ENCODE peak calls at places on chromosomes 16 and 17, in six cellular contexts. One of them, this sample, is unnamed.

GRCh38 chr17:48996696-48997102 is 486 bp upstream of the IGF2BP1 start:
- DNase-seq in fibroblast of lung: no peak
- DNase-seq in SK-N-SH: no peak
- DNase-seq in neural progenitor cell: no peak
- DNase-seq in MM.1S: no peak
- DNase-seq in PC-3: no peak
- DNase-seq in this sample: no peak

GRCh38 chr17:77419547-77420475 is 279.0 kb downstream of the SEC14L1 start:
- DNase-seq in fibroblast of lung: no peak
- DNase-seq in SK-N-SH: peak
- DNase-seq in neural progenitor cell: peak
- DNase-seq in MM.1S: no peak
- DNase-seq in PC-3: peak
- DNase-seq in this sample: no peak

GRCh38 chr17:74825952-74826713 is 33.6 kb downstream of the GRIN2C start:
- DNase-seq in fibroblast of lung: no peak
- DNase-seq in SK-N-SH: no peak
- DNase-seq in neural progenitor cell: no peak
- DNase-seq in MM.1S: no peak
- DNase-seq in PC-3: no peak
- DNase-seq in this sample: no peak

GRCh38 chr17:39027037-39027436 is 59.8 kb upstream of the FBXO47 start:
- DNase-seq in fibroblast of lung: peak
- DNase-seq in SK-N-SH: peak
- DNase-seq in neural progenitor cell: peak
- DNase-seq in MM.1S: no peak
- DNase-seq in PC-3: peak
- DNase-seq in this sample: peak

GRCh38 chr17:63430223-63430622 is 15.9 kb downstream of the CYB561 start:
- DNase-seq in fibroblast of lung: no peak
- DNase-seq in SK-N-SH: no peak
- DNase-seq in neural progenitor cell: no peak
- DNase-seq in MM.1S: no peak
- DNase-seq in PC-3: no peak
- DNase-seq in this sample: no peak

GRCh38 chr17:68101992-68102758 is 66.6 kb downstream of the KPNA2 start:
- DNase-seq in fibroblast of lung: no peak
- DNase-seq in SK-N-SH: peak
- DNase-seq in neural progenitor cell: peak
- DNase-seq in MM.1S: no peak
- DNase-seq in PC-3: peak
- DNase-seq in this sample: peak

GRCh38 chr17:320139-320538 is 32.5 kb downstream of the RPH3AL start:
- DNase-seq in fibroblast of lung: peak
- DNase-seq in SK-N-SH: no peak
- DNase-seq in neural progenitor cell: no peak
- DNase-seq in MM.1S: no peak
- DNase-seq in PC-3: no peak
- DNase-seq in this sample: no peak

GRCh38 chr16:879461-879861 is 78.9 kb upstream of the GNG13 start:
- DNase-seq in fibroblast of lung: no peak
- DNase-seq in SK-N-SH: no peak
- DNase-seq in neural progenitor cell: no peak
- DNase-seq in MM.1S: no peak
- DNase-seq in PC-3: no peak
- DNase-seq in this sample: no peak

GRCh38 chr17:74432484-74433391 is 850 bp downstream of the GPRC5C start:
- DNase-seq in fibroblast of lung: no peak
- DNase-seq in SK-N-SH: no peak
- DNase-seq in neural progenitor cell: peak
- DNase-seq in MM.1S: no peak
- DNase-seq in PC-3: peak
- DNase-seq in this sample: no peak

GRCh38 chr17:47797797-47798196 is 23.8 kb downstream of the OSBPL7 start:
- DNase-seq in fibroblast of lung: peak
- DNase-seq in SK-N-SH: no peak
- DNase-seq in neural progenitor cell: peak
- DNase-seq in MM.1S: peak
- DNase-seq in PC-3: no peak
- DNase-seq in this sample: no peak

GRCh38 chr17:66952031-66952524 is 12.4 kb upstream of the CACNG4 start:
- DNase-seq in fibroblast of lung: peak
- DNase-seq in SK-N-SH: no peak
- DNase-seq in neural progenitor cell: peak
- DNase-seq in MM.1S: no peak
- DNase-seq in PC-3: peak
- DNase-seq in this sample: no peak

GRCh38 chr16:56956076-56956475 is 5.7 kb upstream of the CETP start:
- DNase-seq in fibroblast of lung: no peak
- DNase-seq in SK-N-SH: no peak
- DNase-seq in neural progenitor cell: no peak
- DNase-seq in MM.1S: no peak
- DNase-seq in PC-3: no peak
- DNase-seq in this sample: no peak

GRCh38 chr17:82674656-82675475 is 23.6 kb downstream of the RAB40B start:
- DNase-seq in fibroblast of lung: no peak
- DNase-seq in SK-N-SH: no peak
- DNase-seq in neural progenitor cell: no peak
- DNase-seq in MM.1S: no peak
- DNase-seq in PC-3: no peak
- DNase-seq in this sample: peak

GRCh38 chr17:82020874-82021727 is 1.6 kb downstream of the CENPX start:
- DNase-seq in fibroblast of lung: peak
- DNase-seq in SK-N-SH: peak
- DNase-seq in neural progenitor cell: peak
- DNase-seq in MM.1S: peak
- DNase-seq in PC-3: peak
- DNase-seq in this sample: peak

GRCh38 chr16:2749936-2750335 is 2.5 kb upstream of the SRRM2 start:
- DNase-seq in fibroblast of lung: no peak
- DNase-seq in SK-N-SH: no peak
- DNase-seq in neural progenitor cell: no peak
- DNase-seq in MM.1S: no peak
- DNase-seq in PC-3: no peak
- DNase-seq in this sample: no peak

GRCh38 chr17:42613699-42614295 is 4.3 kb downstream of the TUBG1 start:
- DNase-seq in fibroblast of lung: no peak
- DNase-seq in SK-N-SH: no peak
- DNase-seq in neural progenitor cell: no peak
- DNase-seq in MM.1S: no peak
- DNase-seq in PC-3: no peak
- DNase-seq in this sample: no peak

GRCh38 chr17:5032865-5033264 is 2.4 kb downstream of the SLC52A1 start:
- DNase-seq in fibroblast of lung: no peak
- DNase-seq in SK-N-SH: no peak
- DNase-seq in neural progenitor cell: no peak
- DNase-seq in MM.1S: no peak
- DNase-seq in PC-3: no peak
- DNase-seq in this sample: no peak

GRCh38 chr16:10896165-10896564 is 19.2 kb downstream of the CIITA start:
- DNase-seq in fibroblast of lung: no peak
- DNase-seq in SK-N-SH: no peak
- DNase-seq in neural progenitor cell: no peak
- DNase-seq in MM.1S: no peak
- DNase-seq in PC-3: no peak
- DNase-seq in this sample: no peak

GRCh38 chr16:49687603-49688002 is 168.3 kb downstream of the ZNF423 start:
- DNase-seq in fibroblast of lung: no peak
- DNase-seq in SK-N-SH: no peak
- DNase-seq in neural progenitor cell: no peak
- DNase-seq in MM.1S: no peak
- DNase-seq in PC-3: no peak
- DNase-seq in this sample: no peak
- H3K9ac ChIP-seq in fibroblast of lung: no peak
- H3K9ac ChIP-seq in SK-N-SH: no peak
- H3K9ac ChIP-seq in neural progenitor cell: no peak
- H3K9ac ChIP-seq in MM.1S: no peak
- H3K9ac ChIP-seq in PC-3: no peak
- H3K9ac ChIP-seq in this sample: no peak

DNA sequence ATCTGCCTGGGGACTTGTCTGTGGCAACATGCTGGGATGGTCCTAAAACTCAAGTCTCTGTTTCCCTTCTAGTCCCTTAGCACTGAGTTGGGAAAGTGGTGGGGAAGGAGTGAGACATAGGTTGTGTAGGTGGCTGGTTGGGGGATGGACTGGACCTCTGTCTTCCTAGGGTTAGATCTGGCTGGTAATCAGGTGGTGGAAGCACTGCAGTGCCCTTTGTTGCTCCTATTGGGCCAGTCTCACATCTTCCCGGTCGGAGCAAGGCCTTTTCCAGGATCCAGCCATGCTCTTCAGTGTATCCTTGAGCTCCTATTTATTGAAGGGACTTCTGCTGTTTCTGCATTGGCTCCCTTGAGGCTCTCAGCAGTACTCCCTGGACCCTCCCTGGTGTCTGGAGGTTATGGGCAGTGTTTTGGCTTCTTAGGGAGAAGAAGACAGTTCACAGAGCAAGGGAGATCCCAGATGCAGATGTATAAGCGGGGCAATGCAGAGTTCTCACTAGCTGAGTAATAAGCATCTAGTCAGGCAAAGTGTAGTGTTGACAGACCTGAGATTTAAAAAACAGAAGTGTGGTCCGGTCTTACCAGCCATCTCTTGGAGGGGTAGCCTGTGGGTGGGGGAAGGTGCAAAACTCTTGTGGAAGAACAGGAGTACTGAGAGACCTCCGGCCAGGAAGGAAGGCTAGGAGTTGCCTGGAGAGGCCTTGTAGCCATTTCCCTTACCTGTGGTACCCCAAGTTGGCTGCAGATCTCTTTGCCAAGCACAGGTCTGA is 1.3 kb upstream of the NUTF2 start:
- DNase-seq in fibroblast of lung: no peak
- DNase-seq in SK-N-SH: no peak
- DNase-seq in neural progenitor cell: no peak
- DNase-seq in MM.1S: no peak
- DNase-seq in PC-3: no peak
- DNase-seq in this sample: peak
- H3K9ac ChIP-seq in fibroblast of lung: peak
- H3K9ac ChIP-seq in SK-N-SH: peak
- H3K9ac ChIP-seq in neural progenitor cell: peak
- H3K9ac ChIP-seq in MM.1S: peak
- H3K9ac ChIP-seq in PC-3: peak
- H3K9ac ChIP-seq in this sample: peak

DNA sequence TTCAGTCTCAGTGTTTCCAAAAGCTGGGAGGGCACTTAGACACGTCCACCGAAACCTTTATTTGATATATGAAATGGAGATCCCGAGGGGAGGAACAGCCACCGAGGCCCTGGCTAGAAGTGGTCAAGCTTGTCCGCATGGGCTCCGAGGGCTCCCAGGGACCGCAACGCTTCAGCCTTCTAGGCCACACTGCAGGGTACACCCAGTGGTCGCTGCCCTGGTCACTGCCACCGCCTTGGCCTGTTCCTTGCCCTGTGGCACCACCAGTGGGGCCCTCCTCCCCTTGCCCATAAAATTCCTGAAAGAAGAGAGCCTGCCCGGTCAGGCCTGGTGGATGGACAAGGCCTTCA is 43.8 kb upstream of the SMPD3 start:
- DNase-seq in fibroblast of lung: no peak
- DNase-seq in SK-N-SH: no peak
- DNase-seq in neural progenitor cell: no peak
- DNase-seq in MM.1S: no peak
- DNase-seq in PC-3: no peak
- DNase-seq in this sample: no peak
- H3K9ac ChIP-seq in fibroblast of lung: no peak
- H3K9ac ChIP-seq in SK-N-SH: no peak
- H3K9ac ChIP-seq in neural progenitor cell: no peak
- H3K9ac ChIP-seq in MM.1S: no peak
- H3K9ac ChIP-seq in PC-3: no peak
- H3K9ac ChIP-seq in this sample: no peak

DNA sequence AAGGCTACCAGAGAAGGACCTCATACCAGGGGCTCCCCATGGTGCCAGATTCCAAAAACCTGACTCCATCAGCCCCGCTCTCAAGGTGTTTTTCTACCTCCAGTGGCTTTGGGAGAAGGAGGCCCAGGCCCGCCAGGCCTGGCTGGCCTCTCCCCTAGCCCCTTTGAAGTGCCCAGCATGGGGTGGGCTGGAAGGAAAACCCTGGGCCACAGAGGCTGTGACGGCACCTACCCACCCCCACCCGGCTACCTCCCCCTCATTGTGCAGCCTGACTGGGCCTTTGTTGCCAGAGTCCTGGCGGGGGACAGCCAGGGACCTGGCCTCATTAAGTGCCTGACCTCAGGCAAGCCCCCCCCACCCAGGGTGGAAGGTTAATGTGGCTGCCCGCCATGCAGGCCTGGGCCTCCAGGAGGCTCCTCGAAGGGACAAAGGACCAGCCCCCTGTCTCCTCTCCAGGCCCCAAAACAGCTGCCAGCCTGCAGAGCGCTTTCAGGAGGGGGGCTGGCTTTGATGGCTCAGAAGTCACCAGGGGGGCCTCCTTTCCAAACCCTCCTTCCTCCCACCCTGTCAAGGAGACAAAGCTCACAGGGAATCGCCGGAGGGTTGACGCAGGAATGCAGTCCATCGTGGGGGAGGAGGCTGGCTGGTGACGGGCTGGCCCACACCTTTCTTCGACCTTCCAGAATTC is 159.4 kb downstream of the ZNF423 start:
- DNase-seq in fibroblast of lung: no peak
- DNase-seq in SK-N-SH: peak
- DNase-seq in neural progenitor cell: peak
- DNase-seq in MM.1S: no peak
- DNase-seq in PC-3: no peak
- DNase-seq in this sample: no peak
- H3K9ac ChIP-seq in fibroblast of lung: no peak
- H3K9ac ChIP-seq in SK-N-SH: no peak
- H3K9ac ChIP-seq in neural progenitor cell: no peak
- H3K9ac ChIP-seq in MM.1S: no peak
- H3K9ac ChIP-seq in PC-3: no peak
- H3K9ac ChIP-seq in this sample: no peak

GRCh38 chr16:19288872-19289799 is 3.6 kb downstream of the CLEC19A start:
- DNase-seq in fibroblast of lung: no peak
- DNase-seq in SK-N-SH: no peak
- DNase-seq in neural progenitor cell: peak
- DNase-seq in MM.1S: no peak
- DNase-seq in PC-3: peak
- DNase-seq in this sample: no peak
- H3K9ac ChIP-seq in fibroblast of lung: no peak
- H3K9ac ChIP-seq in SK-N-SH: no peak
- H3K9ac ChIP-seq in neural progenitor cell: no peak
- H3K9ac ChIP-seq in MM.1S: no peak
- H3K9ac ChIP-seq in PC-3: no peak
- H3K9ac ChIP-seq in this sample: no peak

This sample was measured in colonic mucosa.